ENCODE peak calls at places on chromosomes 1 and 21, in ten cellular contexts. L, Z, P, Q, J, U, H, D, I and R are unnamed samples.

GRCh38 chr1:230332429-230333088 is 93.6 kb downstream of the PGBD5 start:
- DNase-seq in L (no peak), Z (no peak), P (no peak), Q (peak), J (no peak), U (no peak), H (no peak), D (no peak), I (peak), R (no peak)

GRCh38 chr1:229140018-229140417 is 130.9 kb upstream of the RAB4A start:
- DNase-seq in L (no peak), Z (no peak), P (no peak), Q (no peak), J (no peak), U (no peak), H (no peak), D (no peak), I (no peak), R (no peak)

GRCh38 chr1:245168921-245169320 is 14.1 kb downstream of the KIF26B start:
- DNase-seq in L (no peak), Z (no peak), P (no peak), Q (no peak), J (no peak), U (no peak), H (no peak), D (no peak), I (no peak), R (no peak)

GRCh38 chr1:198966519-198966918 is 327.7 kb downstream of the PTPRC start:
- DNase-seq in L (no peak), Z (no peak), P (no peak), Q (no peak), J (no peak), U (no peak), H (no peak), D (no peak), I (no peak), R (no peak)

GRCh38 chr21:42310411-42311001 is 4.7 kb downstream of the TFF3 start:
- DNase-seq in L (no peak), Z (no peak), P (no peak), Q (no peak), J (no peak), U (no peak), H (no peak), D (no peak), I (no peak), R (no peak)

GRCh38 chr1:81467433-81467832 is 333.3 kb upstream of the ADGRL2 start:
- DNase-seq in L (no peak), Z (no peak), P (no peak), Q (no peak), J (no peak), U (no peak), H (no peak), D (no peak), I (no peak), R (no peak)

GRCh38 chr1:20401405-20402010 is 84.5 kb downstream of the CAMK2N1 start:
- DNase-seq in L (no peak), Z (no peak), P (no peak), Q (no peak), J (no peak), U (no peak), H (no peak), D (no peak), I (no peak), R (no peak)

GRCh38 chr1:54885863-54886723 is 902 bp downstream of the DHCR24 start:
- DNase-seq in L (no peak), Z (no peak), P (no peak), Q (peak), J (peak), U (peak), H (peak), D (no peak), I (no peak), R (no peak)

GRCh38 chr1:54645806-54646676 is 4.5 kb downstream of the MROH7 start:
- DNase-seq in L (no peak), Z (no peak), P (no peak), Q (no peak), J (no peak), U (no peak), H (no peak), D (no peak), I (no peak), R (no peak)

GRCh38 chr1:67552336-67552759 is 122.1 kb upstream of the SERBP1 start:
- DNase-seq in L (no peak), Z (no peak), P (no peak), Q (no peak), J (no peak), U (no peak), H (no peak), D (no peak), I (no peak), R (no peak)

GRCh38 chr1:77543822-77544448 is 138.5 kb downstream of the ZZZ3 start:
- DNase-seq in L (no peak), Z (no peak), P (peak), Q (no peak), J (peak), U (peak), H (no peak), D (no peak), I (no peak), R (no peak)

GRCh38 chr1:115669886-115670285 is 28.1 kb downstream of the VANGL1 start:
- DNase-seq in L (no peak), Z (peak), P (peak), Q (no peak), J (no peak), U (no peak), H (no peak), D (no peak), I (no peak), R (no peak)

GRCh38 chr1:15680131-15680530 is 4.0 kb upstream of the PLEKHM2 start:
- DNase-seq in L (peak), Z (peak), P (peak), Q (no peak), J (no peak), U (peak), H (peak), D (no peak), I (no peak), R (peak)

GRCh38 chr1:239677362-239677761 is 291.0 kb downstream of the CHRM3 start:
- DNase-seq in L (no peak), Z (no peak), P (no peak), Q (no peak), J (no peak), U (no peak), H (no peak), D (no peak), I (no peak), R (no peak)

GRCh38 chr1:185400057-185400456 is 83.0 kb upstream of the IVNS1ABP start:
- DNase-seq in L (peak), Z (peak), P (peak), Q (no peak), J (no peak), U (no peak), H (no peak), D (no peak), I (no peak), R (peak)

GRCh38 chr21:32135401-32136363 is 143.2 kb downstream of the MIS18A start:
- DNase-seq in L (peak), Z (peak), P (no peak), Q (no peak), J (no peak), U (no peak), H (no peak), D (no peak), I (no peak), R (no peak)

GRCh38 chr1:54117815-54118563 is 34.8 kb downstream of the CDCP2 start:
- DNase-seq in L (no peak), Z (no peak), P (no peak), Q (no peak), J (no peak), U (peak), H (peak), D (no peak), I (no peak), R (no peak)

GRCh38 chr1:56073206-56073605 is 506.2 kb downstream of the PLPP3 start:
- DNase-seq in L (no peak), Z (no peak), P (no peak), Q (no peak), J (no peak), U (no peak), H (no peak), D (no peak), I (no peak), R (no peak)

GRCh38 chr1:224697888-224698450 is 81.9 kb downstream of the CNIH3 start:
- DNase-seq in L (no peak), Z (peak), P (no peak), Q (no peak), J (no peak), U (no peak), H (no peak), D (no peak), I (no peak), R (no peak)

GRCh38 chr1:237873487-237873927 is 17.2 kb downstream of the ZP4 start:
- DNase-seq in L (peak), Z (peak), P (peak), Q (no peak), J (no peak), U (peak), H (peak), D (no peak), I (no peak), R (no peak)

GRCh38 chr1:201861448-201861847 is 27.2 kb upstream of the SHISA4 start:
- DNase-seq in L (no peak), Z (no peak), P (no peak), Q (no peak), J (no peak), U (no peak), H (no peak), D (no peak), I (no peak), R (no peak)

GRCh38 chr1:217805792-217806191 is 174.6 kb downstream of the SPATA17 start:
- DNase-seq in L (no peak), Z (no peak), P (no peak), Q (no peak), J (no peak), U (no peak), H (no peak), D (no peak), I (no peak), R (no peak)